ENCODE peak calls at places on chromosomes 1 and 21, in five cellular contexts. One of them, this sample, is unnamed.

GRCh38 chr1:179079113-179079761 is 2.6 kb upstream of the TOR3A start:
- DNase-seq in frontal cortex: peak
- DNase-seq in mammary epithelial cell: peak
- DNase-seq in body of pancreas: peak
- DNase-seq in midbrain: peak
- DNase-seq in this sample: peak

GRCh38 chr1:227134686-227135314 is 183.5 kb downstream of the CDC42BPA start:
- DNase-seq in body of pancreas: no peak
- DNase-seq in frontal cortex: no peak
- DNase-seq in midbrain: no peak
- DNase-seq in mammary epithelial cell: no peak
- DNase-seq in this sample: no peak

GRCh38 chr1:1203561-1204424 is 2.6 kb downstream of the TNFRSF18 start:
- DNase-seq in mammary epithelial cell: no peak
- DNase-seq in midbrain: no peak
- DNase-seq in body of pancreas: no peak
- DNase-seq in frontal cortex: no peak
- DNase-seq in this sample: no peak

GRCh38 chr1:143584508-143584907 is 387.3 kb downstream of the FAM72C start:
- DNase-seq in midbrain: no peak
- DNase-seq in mammary epithelial cell: no peak
- DNase-seq in frontal cortex: no peak
- DNase-seq in body of pancreas: no peak
- DNase-seq in this sample: no peak

GRCh38 chr21:27391990-27392389 is 425.1 kb upstream of the ADAMTS5 start:
- DNase-seq in midbrain: no peak
- DNase-seq in body of pancreas: no peak
- DNase-seq in frontal cortex: no peak
- DNase-seq in mammary epithelial cell: no peak
- DNase-seq in this sample: no peak

GRCh38 chr1:154014154-154014910 is 23.8 kb downstream of the RPS27 start:
- DNase-seq in body of pancreas: no peak
- DNase-seq in mammary epithelial cell: peak
- DNase-seq in midbrain: no peak
- DNase-seq in frontal cortex: no peak
- DNase-seq in this sample: no peak

GRCh38 chr1:110356379-110356778 is 17.2 kb downstream of the RBM15 start:
- DNase-seq in mammary epithelial cell: peak
- DNase-seq in midbrain: no peak
- DNase-seq in frontal cortex: no peak
- DNase-seq in body of pancreas: no peak
- DNase-seq in this sample: peak

GRCh38 chr1:92994105-92994712 is 32.9 kb upstream of the DIPK1A start:
- DNase-seq in midbrain: peak
- DNase-seq in body of pancreas: peak
- DNase-seq in frontal cortex: peak
- DNase-seq in mammary epithelial cell: peak
- DNase-seq in this sample: peak

GRCh38 chr1:17752356-17752755 is 2.8 kb upstream of the ACTL8 start:
- DNase-seq in midbrain: no peak
- DNase-seq in frontal cortex: no peak
- DNase-seq in body of pancreas: no peak
- DNase-seq in mammary epithelial cell: no peak
- DNase-seq in this sample: no peak

GRCh38 chr1:119376594-119376993 is 8.0 kb downstream of the HAO2 start:
- DNase-seq in frontal cortex: no peak
- DNase-seq in mammary epithelial cell: no peak
- DNase-seq in midbrain: no peak
- DNase-seq in body of pancreas: no peak
- DNase-seq in this sample: no peak

GRCh38 chr1:213067366-213067765 is 16.3 kb downstream of the RPS6KC1 start:
- DNase-seq in midbrain: no peak
- DNase-seq in frontal cortex: no peak
- DNase-seq in mammary epithelial cell: no peak
- DNase-seq in body of pancreas: no peak
- DNase-seq in this sample: no peak

GRCh38 chr1:89823679-89824292 is 3.0 kb downstream of the LRRC8D start:
- DNase-seq in body of pancreas: no peak
- DNase-seq in mammary epithelial cell: no peak
- DNase-seq in frontal cortex: no peak
- DNase-seq in midbrain: no peak
- DNase-seq in this sample: no peak

GRCh38 chr1:85274969-85275453 is 1.4 kb downstream of the BCL10 start:
- DNase-seq in body of pancreas: no peak
- DNase-seq in frontal cortex: no peak
- DNase-seq in mammary epithelial cell: peak
- DNase-seq in midbrain: no peak
- DNase-seq in this sample: peak

GRCh38 chr21:14763695-14764064 is 217.6 kb upstream of the SAMSN1 start:
- DNase-seq in mammary epithelial cell: no peak
- DNase-seq in frontal cortex: no peak
- DNase-seq in body of pancreas: no peak
- DNase-seq in midbrain: no peak
- DNase-seq in this sample: no peak

GRCh38 chr1:192489748-192490147 is 85.8 kb upstream of the RGS1 start:
- DNase-seq in mammary epithelial cell: peak
- DNase-seq in body of pancreas: peak
- DNase-seq in midbrain: no peak
- DNase-seq in frontal cortex: no peak
- DNase-seq in this sample: no peak

GRCh38 chr1:30845891-30846290 is 62.7 kb downstream of the SDC3 start:
- DNase-seq in body of pancreas: no peak
- DNase-seq in midbrain: no peak
- DNase-seq in frontal cortex: no peak
- DNase-seq in mammary epithelial cell: no peak
- DNase-seq in this sample: no peak

GRCh38 chr1:9108056-9108665 is 20.7 kb downstream of the GPR157 start:
- DNase-seq in midbrain: no peak
- DNase-seq in mammary epithelial cell: no peak
- DNase-seq in body of pancreas: no peak
- DNase-seq in frontal cortex: no peak
- DNase-seq in this sample: no peak